ENCODE peak calls at places on chromosomes 2 and 18, in eight cellular contexts. One of them, this sample, is unnamed.

GRCh38 chr18:48592540-48592939 is 53.7 kb downstream of the CTIF start:
- DNase-seq in germinal center: no peak
- DNase-seq in H7: peak
- DNase-seq in B cell: no peak
- DNase-seq in ELF-1: peak
- DNase-seq in Ammon's horn: peak
- DNase-seq in NCI-H2029 treated with DMSO at 0.1 percent for 48 hours: no peak
- DNase-seq in NK-92 treated with Interleukin-12 subunit alpha and Interleukin-12 subunit beta, amount 100 ng/mL, for 24 hours: no peak
- DNase-seq in this sample: no peak

GRCh38 chr2:159797468-159798375 is at the start of gene CD302:
- DNase-seq in germinal center: peak
- DNase-seq in H7: peak
- DNase-seq in B cell: peak
- DNase-seq in ELF-1: peak
- DNase-seq in Ammon's horn: peak
- DNase-seq in NCI-H2029 treated with DMSO at 0.1 percent for 48 hours: peak
- DNase-seq in NK-92 treated with Interleukin-12 subunit alpha and Interleukin-12 subunit beta, amount 100 ng/mL, for 24 hours: no peak
- DNase-seq in this sample: no peak

GRCh38 chr18:42429208-42429607 is 474.2 kb downstream of the PIK3C3 start:
- DNase-seq in germinal center: no peak
- DNase-seq in H7: peak
- DNase-seq in B cell: no peak
- DNase-seq in ELF-1: no peak
- DNase-seq in Ammon's horn: no peak
- DNase-seq in NCI-H2029 treated with DMSO at 0.1 percent for 48 hours: no peak
- DNase-seq in NK-92 treated with Interleukin-12 subunit alpha and Interleukin-12 subunit beta, amount 100 ng/mL, for 24 hours: no peak
- DNase-seq in this sample: no peak

GRCh38 chr2:237298323-237299118 is 115.4 kb downstream of the COL6A3 start:
- DNase-seq in germinal center: no peak
- DNase-seq in H7: no peak
- DNase-seq in B cell: no peak
- DNase-seq in ELF-1: peak
- DNase-seq in Ammon's horn: no peak
- DNase-seq in NCI-H2029 treated with DMSO at 0.1 percent for 48 hours: peak
- DNase-seq in NK-92 treated with Interleukin-12 subunit alpha and Interleukin-12 subunit beta, amount 100 ng/mL, for 24 hours: no peak
- DNase-seq in this sample: no peak

GRCh38 chr2:240825476-240825875 is 5.5 kb upstream of the KIF1A start:
- DNase-seq in germinal center: no peak
- DNase-seq in H7: no peak
- DNase-seq in B cell: no peak
- DNase-seq in ELF-1: no peak
- DNase-seq in Ammon's horn: no peak
- DNase-seq in NCI-H2029 treated with DMSO at 0.1 percent for 48 hours: no peak
- DNase-seq in NK-92 treated with Interleukin-12 subunit alpha and Interleukin-12 subunit beta, amount 100 ng/mL, for 24 hours: no peak
- DNase-seq in this sample: no peak

GRCh38 chr2:102698369-102699111 is 63.3 kb upstream of the TMEM182 start:
- DNase-seq in germinal center: no peak
- DNase-seq in H7: no peak
- DNase-seq in B cell: no peak
- DNase-seq in ELF-1: no peak
- DNase-seq in Ammon's horn: no peak
- DNase-seq in NCI-H2029 treated with DMSO at 0.1 percent for 48 hours: peak
- DNase-seq in NK-92 treated with Interleukin-12 subunit alpha and Interleukin-12 subunit beta, amount 100 ng/mL, for 24 hours: no peak
- DNase-seq in this sample: no peak

GRCh38 chr2:172148246-172148645 is 45.5 kb upstream of the DLX2 start:
- DNase-seq in germinal center: no peak
- DNase-seq in H7: no peak
- DNase-seq in B cell: no peak
- DNase-seq in ELF-1: no peak
- DNase-seq in Ammon's horn: peak
- DNase-seq in NCI-H2029 treated with DMSO at 0.1 percent for 48 hours: no peak
- DNase-seq in NK-92 treated with Interleukin-12 subunit alpha and Interleukin-12 subunit beta, amount 100 ng/mL, for 24 hours: no peak
- DNase-seq in this sample: no peak

GRCh38 chr2:227597993-227598392 is 700 bp upstream of the SCYGR2 start:
- DNase-seq in germinal center: no peak
- DNase-seq in H7: peak
- DNase-seq in B cell: no peak
- DNase-seq in ELF-1: peak
- DNase-seq in Ammon's horn: no peak
- DNase-seq in NCI-H2029 treated with DMSO at 0.1 percent for 48 hours: no peak
- DNase-seq in NK-92 treated with Interleukin-12 subunit alpha and Interleukin-12 subunit beta, amount 100 ng/mL, for 24 hours: no peak
- DNase-seq in this sample: no peak

GRCh38 chr2:224971214-224971613 is 71.1 kb downstream of the DOCK10 start:
- DNase-seq in germinal center: no peak
- DNase-seq in H7: peak
- DNase-seq in B cell: no peak
- DNase-seq in ELF-1: peak
- DNase-seq in Ammon's horn: no peak
- DNase-seq in NCI-H2029 treated with DMSO at 0.1 percent for 48 hours: peak
- DNase-seq in NK-92 treated with Interleukin-12 subunit alpha and Interleukin-12 subunit beta, amount 100 ng/mL, for 24 hours: no peak
- DNase-seq in this sample: no peak

GRCh38 chr2:162934191-162934590 is 95.6 kb upstream of the KCNH7 start:
- DNase-seq in germinal center: no peak
- DNase-seq in H7: no peak
- DNase-seq in B cell: no peak
- DNase-seq in ELF-1: no peak
- DNase-seq in Ammon's horn: no peak
- DNase-seq in NCI-H2029 treated with DMSO at 0.1 percent for 48 hours: no peak
- DNase-seq in NK-92 treated with Interleukin-12 subunit alpha and Interleukin-12 subunit beta, amount 100 ng/mL, for 24 hours: no peak
- DNase-seq in this sample: no peak

GRCh38 chr2:26123426-26123825 is 49.5 kb upstream of the GAREM2 start:
- DNase-seq in germinal center: no peak
- DNase-seq in H7: no peak
- DNase-seq in B cell: no peak
- DNase-seq in ELF-1: no peak
- DNase-seq in Ammon's horn: no peak
- DNase-seq in NCI-H2029 treated with DMSO at 0.1 percent for 48 hours: no peak
- DNase-seq in NK-92 treated with Interleukin-12 subunit alpha and Interleukin-12 subunit beta, amount 100 ng/mL, for 24 hours: no peak
- DNase-seq in this sample: no peak

GRCh38 chr2:75003276-75003675 is 44.8 kb downstream of the POLE4 start:
- DNase-seq in germinal center: no peak
- DNase-seq in H7: no peak
- DNase-seq in B cell: no peak
- DNase-seq in ELF-1: no peak
- DNase-seq in Ammon's horn: no peak
- DNase-seq in NCI-H2029 treated with DMSO at 0.1 percent for 48 hours: no peak
- DNase-seq in NK-92 treated with Interleukin-12 subunit alpha and Interleukin-12 subunit beta, amount 100 ng/mL, for 24 hours: no peak
- DNase-seq in this sample: no peak

GRCh38 chr18:57437433-57437781 is 2.2 kb downstream of the ONECUT2 start:
- DNase-seq in germinal center: no peak
- DNase-seq in H7: peak
- DNase-seq in B cell: no peak
- DNase-seq in ELF-1: no peak
- DNase-seq in Ammon's horn: no peak
- DNase-seq in NCI-H2029 treated with DMSO at 0.1 percent for 48 hours: no peak
- DNase-seq in NK-92 treated with Interleukin-12 subunit alpha and Interleukin-12 subunit beta, amount 100 ng/mL, for 24 hours: no peak
- DNase-seq in this sample: no peak

GRCh38 chr2:218370410-218371063 is 11.5 kb upstream of the SLC11A1 start:
- DNase-seq in germinal center: no peak
- DNase-seq in H7: no peak
- DNase-seq in B cell: no peak
- DNase-seq in ELF-1: no peak
- DNase-seq in Ammon's horn: peak
- DNase-seq in NCI-H2029 treated with DMSO at 0.1 percent for 48 hours: no peak
- DNase-seq in NK-92 treated with Interleukin-12 subunit alpha and Interleukin-12 subunit beta, amount 100 ng/mL, for 24 hours: no peak
- DNase-seq in this sample: no peak

GRCh38 chr2:105407946-105408743 is 9.3 kb upstream of the FHL2 start:
- DNase-seq in germinal center: no peak
- DNase-seq in H7: no peak
- DNase-seq in B cell: no peak
- DNase-seq in ELF-1: no peak
- DNase-seq in Ammon's horn: no peak
- DNase-seq in NCI-H2029 treated with DMSO at 0.1 percent for 48 hours: no peak
- DNase-seq in NK-92 treated with Interleukin-12 subunit alpha and Interleukin-12 subunit beta, amount 100 ng/mL, for 24 hours: no peak
- DNase-seq in this sample: no peak

GRCh38 chr2:112811841-112812306 is 24.7 kb downstream of the IL1B start:
- DNase-seq in germinal center: no peak
- DNase-seq in H7: no peak
- DNase-seq in B cell: no peak
- DNase-seq in ELF-1: no peak
- DNase-seq in Ammon's horn: no peak
- DNase-seq in NCI-H2029 treated with DMSO at 0.1 percent for 48 hours: no peak
- DNase-seq in NK-92 treated with Interleukin-12 subunit alpha and Interleukin-12 subunit beta, amount 100 ng/mL, for 24 hours: no peak
- DNase-seq in this sample: no peak

GRCh38 chr2:28981016-28981441 is at the start of gene TOGARAM2:
- DNase-seq in germinal center: no peak
- DNase-seq in H7: peak
- DNase-seq in B cell: no peak
- DNase-seq in ELF-1: peak
- DNase-seq in Ammon's horn: peak
- DNase-seq in NCI-H2029 treated with DMSO at 0.1 percent for 48 hours: no peak
- DNase-seq in NK-92 treated with Interleukin-12 subunit alpha and Interleukin-12 subunit beta, amount 100 ng/mL, for 24 hours: no peak
- DNase-seq in this sample: no peak

GRCh38 chr2:223036756-223037432 is 15.1 kb upstream of the KCNE4 start:
- DNase-seq in germinal center: no peak
- DNase-seq in H7: no peak
- DNase-seq in B cell: no peak
- DNase-seq in ELF-1: peak
- DNase-seq in Ammon's horn: no peak
- DNase-seq in NCI-H2029 treated with DMSO at 0.1 percent for 48 hours: no peak
- DNase-seq in NK-92 treated with Interleukin-12 subunit alpha and Interleukin-12 subunit beta, amount 100 ng/mL, for 24 hours: no peak
- DNase-seq in this sample: no peak

GRCh38 chr2:133833746-133834145 is 265.5 kb upstream of the NCKAP5 start:
- DNase-seq in germinal center: no peak
- DNase-seq in H7: no peak
- DNase-seq in B cell: no peak
- DNase-seq in ELF-1: no peak
- DNase-seq in Ammon's horn: no peak
- DNase-seq in NCI-H2029 treated with DMSO at 0.1 percent for 48 hours: no peak
- DNase-seq in NK-92 treated with Interleukin-12 subunit alpha and Interleukin-12 subunit beta, amount 100 ng/mL, for 24 hours: no peak
- DNase-seq in this sample: no peak

GRCh38 chr2:85409719-85410583 is at the start of gene CAPG:
- DNase-seq in germinal center: peak
- DNase-seq in H7: peak
- DNase-seq in B cell: peak
- DNase-seq in ELF-1: no peak
- DNase-seq in Ammon's horn: peak
- DNase-seq in NCI-H2029 treated with DMSO at 0.1 percent for 48 hours: no peak
- DNase-seq in NK-92 treated with Interleukin-12 subunit alpha and Interleukin-12 subunit beta, amount 100 ng/mL, for 24 hours: no peak
- DNase-seq in this sample: no peak